ENCODE peak calls at places on chromosome 15, in six cellular contexts. One of them, this sample, is unnamed.

GRCh38 chr15:94231728-94232086 is 346 bp downstream of the MCTP2 start:
- DNase-seq in A549: no peak
- DNase-seq in IMR-90: no peak
- DNase-seq in GM12878: no peak
- DNase-seq in HepG2: peak
- DNase-seq in K562: no peak
- DNase-seq in this sample: no peak

GRCh38 chr15:74651251-74651741 is 35.7 kb downstream of the CLK3 start:
- DNase-seq in K562: no peak
- DNase-seq in IMR-90: no peak
- DNase-seq in HepG2: no peak
- DNase-seq in A549: no peak
- DNase-seq in GM12878: no peak
- DNase-seq in this sample: no peak

GRCh38 chr15:88617031-88617722 is 4.0 kb upstream of the AEN start:
- DNase-seq in HepG2: no peak
- DNase-seq in IMR-90: no peak
- DNase-seq in GM12878: no peak
- DNase-seq in K562: no peak
- DNase-seq in A549: no peak
- DNase-seq in this sample: no peak

GRCh38 chr15:31365655-31366127 is 39.1 kb downstream of the KLF13 start:
- DNase-seq in A549: no peak
- DNase-seq in GM12878: no peak
- DNase-seq in IMR-90: peak
- DNase-seq in HepG2: no peak
- DNase-seq in K562: peak
- DNase-seq in this sample: no peak

GRCh38 chr15:95558131-95558530 is 772.4 kb upstream of the NR2F2 start:
- DNase-seq in GM12878: no peak
- DNase-seq in K562: no peak
- DNase-seq in IMR-90: peak
- DNase-seq in A549: peak
- DNase-seq in HepG2: no peak
- DNase-seq in this sample: no peak

GRCh38 chr15:56919708-56920637 is 1.5 kb downstream of the TCF12 start:
- DNase-seq in IMR-90: peak
- DNase-seq in GM12878: no peak
- DNase-seq in HepG2: peak
- DNase-seq in K562: peak
- DNase-seq in A549: peak
- DNase-seq in this sample: peak

GRCh38 chr15:33007295-33007855 is 187.1 kb downstream of the FMN1 start:
- DNase-seq in GM12878: no peak
- DNase-seq in IMR-90: peak
- DNase-seq in HepG2: no peak
- DNase-seq in K562: peak
- DNase-seq in A549: peak
- DNase-seq in this sample: peak

GRCh38 chr15:83206971-83207621 is 527 bp downstream of the HDGFL3 start:
- DNase-seq in GM12878: no peak
- DNase-seq in A549: peak
- DNase-seq in IMR-90: no peak
- DNase-seq in K562: peak
- DNase-seq in HepG2: no peak
- DNase-seq in this sample: peak

GRCh38 chr15:65212097-65212496 is 824 bp upstream of the CILP start:
- DNase-seq in K562: peak
- DNase-seq in HepG2: peak
- DNase-seq in GM12878: no peak
- DNase-seq in A549: peak
- DNase-seq in IMR-90: no peak
- DNase-seq in this sample: peak

GRCh38 chr15:34331809-34332208 is 5.8 kb downstream of the SLC12A6 start:
- DNase-seq in A549: no peak
- DNase-seq in GM12878: no peak
- DNase-seq in HepG2: no peak
- DNase-seq in K562: peak
- DNase-seq in IMR-90: no peak
- DNase-seq in this sample: no peak

GRCh38 chr15:81752149-81752942 is 293.5 kb downstream of the MEX3B start:
- DNase-seq in A549: no peak
- DNase-seq in IMR-90: peak
- DNase-seq in HepG2: no peak
- DNase-seq in GM12878: no peak
- DNase-seq in K562: peak
- DNase-seq in this sample: peak

GRCh38 chr15:66212471-66212870 is 41.1 kb downstream of the MEGF11 start:
- DNase-seq in IMR-90: no peak
- DNase-seq in GM12878: no peak
- DNase-seq in A549: no peak
- DNase-seq in K562: no peak
- DNase-seq in HepG2: no peak
- DNase-seq in this sample: no peak

GRCh38 chr15:71790081-71790480 is 20.3 kb upstream of the NR2E3 start:
- DNase-seq in IMR-90: peak
- DNase-seq in GM12878: no peak
- DNase-seq in HepG2: no peak
- DNase-seq in K562: no peak
- DNase-seq in A549: no peak
- DNase-seq in this sample: no peak
- TF ChIP-seq BHLHE40 in IMR-90: no peak
- TF ChIP-seq BHLHE40 in GM12878: no peak
- TF ChIP-seq BHLHE40 in HepG2: no peak
- TF ChIP-seq BHLHE40 in K562: no peak
- TF ChIP-seq BHLHE40 in A549: no peak
- TF ChIP-seq BHLHE40 in this sample: no peak

GRCh38 chr15:51380999-51381806 is 39.7 kb downstream of the GLDN start:
- DNase-seq in K562: peak
- DNase-seq in HepG2: peak
- DNase-seq in GM12878: peak
- DNase-seq in A549: peak
- DNase-seq in IMR-90: peak
- DNase-seq in this sample: peak
- TF ChIP-seq BHLHE40 in K562: no peak
- TF ChIP-seq BHLHE40 in HepG2: no peak
- TF ChIP-seq BHLHE40 in GM12878: no peak
- TF ChIP-seq BHLHE40 in A549: no peak
- TF ChIP-seq BHLHE40 in IMR-90: no peak
- TF ChIP-seq BHLHE40 in this sample: no peak

DNA sequence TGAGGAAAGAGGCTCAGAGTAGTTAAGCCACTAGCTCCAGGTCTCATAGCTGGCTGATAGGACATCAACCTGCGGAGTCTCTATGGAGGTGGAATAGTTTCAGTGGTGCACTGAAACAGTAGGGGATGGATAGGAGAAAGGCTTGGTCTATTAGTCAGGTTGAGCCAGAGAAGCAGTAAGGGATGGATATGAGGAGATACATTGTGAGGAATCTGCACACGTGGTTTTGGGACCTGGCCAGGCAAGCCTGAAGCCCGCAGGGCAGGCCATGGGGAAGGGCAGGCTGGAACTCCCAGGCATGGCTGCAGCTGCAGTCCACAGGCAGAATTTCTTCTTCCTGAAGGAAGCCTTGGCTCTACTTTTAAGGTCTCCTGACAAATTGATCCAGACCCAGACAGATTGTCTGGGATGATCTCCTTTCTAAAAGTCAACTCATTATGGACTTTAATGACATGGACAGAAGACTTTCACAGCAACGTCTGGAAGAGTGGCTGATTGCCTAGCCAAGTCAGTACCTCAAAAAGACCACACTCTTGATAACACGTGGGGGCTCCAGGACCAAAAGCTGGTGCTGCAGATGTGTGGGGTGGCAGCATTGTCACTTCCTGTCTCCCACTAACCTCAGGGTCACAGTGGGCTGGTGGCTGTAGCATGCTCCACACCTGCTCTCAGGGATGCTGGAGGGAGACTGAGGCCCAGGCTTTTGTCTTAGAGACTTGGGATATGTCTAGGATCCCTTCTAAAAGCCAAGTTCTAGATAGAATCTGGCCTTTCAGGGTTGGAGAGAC is 117.9 kb downstream of the APBA2 start:
- DNase-seq in IMR-90: peak
- DNase-seq in K562: no peak
- DNase-seq in HepG2: no peak
- DNase-seq in A549: no peak
- DNase-seq in GM12878: no peak
- DNase-seq in this sample: no peak
- TF ChIP-seq BHLHE40 in IMR-90: no peak
- TF ChIP-seq BHLHE40 in K562: no peak
- TF ChIP-seq BHLHE40 in HepG2: no peak
- TF ChIP-seq BHLHE40 in A549: no peak
- TF ChIP-seq BHLHE40 in GM12878: no peak
- TF ChIP-seq BHLHE40 in this sample: no peak

GRCh38 chr15:90959028-90959595 is 4.4 kb downstream of the RCCD1 start:
- DNase-seq in A549: no peak
- DNase-seq in K562: no peak
- DNase-seq in GM12878: no peak
- DNase-seq in HepG2: no peak
- DNase-seq in IMR-90: no peak
- DNase-seq in this sample: no peak

GRCh38 chr15:90957791-90958190 is 3.1 kb downstream of the RCCD1 start:
- DNase-seq in A549: no peak
- DNase-seq in K562: no peak
- DNase-seq in HepG2: no peak
- DNase-seq in GM12878: no peak
- DNase-seq in IMR-90: no peak
- DNase-seq in this sample: no peak

GRCh38 chr15:90955911-90956310 is 1.2 kb downstream of the RCCD1 start:
- DNase-seq in HepG2: peak
- DNase-seq in A549: no peak
- DNase-seq in K562: peak
- DNase-seq in IMR-90: no peak
- DNase-seq in GM12878: no peak
- DNase-seq in this sample: no peak

GRCh38 chr15:90956551-90957104 is 1.9 kb downstream of the RCCD1 start:
- DNase-seq in A549: peak
- DNase-seq in GM12878: no peak
- DNase-seq in IMR-90: peak
- DNase-seq in K562: no peak
- DNase-seq in HepG2: no peak
- DNase-seq in this sample: no peak

GRCh38 chr15:90957105-90957790 is 2.6 kb downstream of the RCCD1 start:
- DNase-seq in GM12878: no peak
- DNase-seq in A549: no peak
- DNase-seq in HepG2: no peak
- DNase-seq in IMR-90: peak
- DNase-seq in K562: no peak
- DNase-seq in this sample: no peak
- TF ChIP-seq BHLHE40 in GM12878: no peak
- TF ChIP-seq BHLHE40 in A549: no peak
- TF ChIP-seq BHLHE40 in HepG2: no peak
- TF ChIP-seq BHLHE40 in IMR-90: no peak
- TF ChIP-seq BHLHE40 in K562: no peak
- TF ChIP-seq BHLHE40 in this sample: no peak

GRCh38 chr15:90181781-90182180 is 19.3 kb upstream of the SEMA4B start:
- DNase-seq in IMR-90: no peak
- DNase-seq in GM12878: no peak
- DNase-seq in HepG2: no peak
- DNase-seq in A549: no peak
- DNase-seq in K562: no peak
- DNase-seq in this sample: no peak

GRCh38 chr15:90173372-90173771 is 27.8 kb upstream of the SEMA4B start:
- DNase-seq in A549: no peak
- DNase-seq in K562: no peak
- DNase-seq in GM12878: no peak
- DNase-seq in IMR-90: no peak
- DNase-seq in HepG2: no peak
- DNase-seq in this sample: no peak

GRCh38 chr15:90174140-90174891 is 26.8 kb upstream of the SEMA4B start:
- DNase-seq in K562: no peak
- DNase-seq in HepG2: no peak
- DNase-seq in GM12878: no peak
- DNase-seq in IMR-90: no peak
- DNase-seq in A549: no peak
- DNase-seq in this sample: no peak

GRCh38 chr15:90178468-90179435 is 22.4 kb upstream of the SEMA4B start:
- DNase-seq in A549: no peak
- DNase-seq in HepG2: no peak
- DNase-seq in GM12878: peak
- DNase-seq in IMR-90: no peak
- DNase-seq in K562: no peak
- DNase-seq in this sample: no peak

GRCh38 chr15:90177012-90177411 is 24.1 kb upstream of the SEMA4B start:
- DNase-seq in IMR-90: no peak
- DNase-seq in GM12878: no peak
- DNase-seq in A549: no peak
- DNase-seq in K562: no peak
- DNase-seq in HepG2: no peak
- DNase-seq in this sample: no peak
- TF ChIP-seq BHLHE40 in IMR-90: no peak
- TF ChIP-seq BHLHE40 in GM12878: no peak
- TF ChIP-seq BHLHE40 in A549: no peak
- TF ChIP-seq BHLHE40 in K562: no peak
- TF ChIP-seq BHLHE40 in HepG2: no peak
- TF ChIP-seq BHLHE40 in this sample: no peak

GRCh38 chr15:91912336-91912735 is 58.8 kb downstream of the SLCO3A1 start:
- DNase-seq in IMR-90: no peak
- DNase-seq in HepG2: no peak
- DNase-seq in GM12878: no peak
- DNase-seq in A549: no peak
- DNase-seq in K562: no peak
- DNase-seq in this sample: no peak
- TF ChIP-seq BHLHE40 in IMR-90: no peak
- TF ChIP-seq BHLHE40 in HepG2: no peak
- TF ChIP-seq BHLHE40 in GM12878: no peak
- TF ChIP-seq BHLHE40 in A549: no peak
- TF ChIP-seq BHLHE40 in K562: no peak
- TF ChIP-seq BHLHE40 in this sample: no peak

GRCh38 chr15:71131601-71132357 is 16.5 kb downstream of the THSD4 start:
- DNase-seq in A549: no peak
- DNase-seq in HepG2: no peak
- DNase-seq in GM12878: no peak
- DNase-seq in IMR-90: no peak
- DNase-seq in K562: no peak
- DNase-seq in this sample: no peak

GRCh38 chr15:71129660-71130059 is 14.4 kb downstream of the THSD4 start:
- DNase-seq in GM12878: no peak
- DNase-seq in HepG2: no peak
- DNase-seq in K562: no peak
- DNase-seq in A549: no peak
- DNase-seq in IMR-90: no peak
- DNase-seq in this sample: no peak

GRCh38 chr15:71137138-71137518 is 21.9 kb downstream of the THSD4 start:
- DNase-seq in IMR-90: no peak
- DNase-seq in A549: no peak
- DNase-seq in GM12878: no peak
- DNase-seq in HepG2: no peak
- DNase-seq in K562: no peak
- DNase-seq in this sample: no peak

GRCh38 chr15:71136159-71137137 is 21.2 kb downstream of the THSD4 start:
- DNase-seq in A549: peak
- DNase-seq in K562: no peak
- DNase-seq in HepG2: no peak
- DNase-seq in GM12878: no peak
- DNase-seq in IMR-90: peak
- DNase-seq in this sample: no peak

GRCh38 chr15:71133734-71134464 is 18.6 kb downstream of the THSD4 start:
- DNase-seq in GM12878: no peak
- DNase-seq in K562: no peak
- DNase-seq in A549: no peak
- DNase-seq in IMR-90: no peak
- DNase-seq in HepG2: no peak
- DNase-seq in this sample: no peak
- TF ChIP-seq BHLHE40 in GM12878: no peak
- TF ChIP-seq BHLHE40 in K562: no peak
- TF ChIP-seq BHLHE40 in A549: no peak
- TF ChIP-seq BHLHE40 in IMR-90: no peak
- TF ChIP-seq BHLHE40 in HepG2: no peak
- TF ChIP-seq BHLHE40 in this sample: no peak

This sample was measured in HEK293T.